ENCODE peak calls at places on chromosomes 3 and 15, in six cellular contexts. S, E, Z, U, C and F are unnamed samples.

GRCh38 chr3:129375099-129375498 is 53.3 kb downstream of the EFCAB12 start:
- DNase-seq in S (no peak), E (no peak), Z (no peak), U (no peak), C (no peak), F (no peak)

GRCh38 chr3:13506680-13507079 is 26.6 kb downstream of the HDAC11 start:
- DNase-seq in S (no peak), E (no peak), Z (no peak), U (no peak), C (no peak), F (no peak)

GRCh38 chr15:35168464-35168863 is 83.4 kb upstream of the NANOGP8 start:
- DNase-seq in S (no peak), E (no peak), Z (peak), U (peak), C (no peak), F (no peak)

GRCh38 chr3:72058493-72059081 is 273.6 kb upstream of the PROK2 start:
- DNase-seq in S (peak), E (no peak), Z (no peak), U (no peak), C (no peak), F (no peak)

GRCh38 chr15:34993877-34994276 is 5.8 kb upstream of the ZNF770 start:
- DNase-seq in S (no peak), E (no peak), Z (no peak), U (no peak), C (no peak), F (no peak)

GRCh38 chr15:50810128-50810527 is 44.6 kb upstream of the SPPL2A start:
- DNase-seq in S (no peak), E (no peak), Z (no peak), U (no peak), C (no peak), F (no peak)

GRCh38 chr3:40867826-40868225 is 331.5 kb upstream of the CTNNB1 start:
- DNase-seq in S (no peak), E (no peak), Z (no peak), U (no peak), C (no peak), F (no peak)

GRCh38 chr3:163019260-163019659 is 1522.7 kb downstream of the OTOL1 start:
- DNase-seq in S (no peak), E (no peak), Z (no peak), U (no peak), C (no peak), F (no peak)

GRCh38 chr15:58490405-58491150 is 58.8 kb downstream of the LIPC start:
- DNase-seq in S (no peak), E (no peak), Z (no peak), U (no peak), C (no peak), F (no peak)

GRCh38 chr15:33392453-33392852 is 81.7 kb downstream of the RYR3 start:
- DNase-seq in S (no peak), E (no peak), Z (no peak), U (no peak), C (no peak), F (no peak)

GRCh38 chr15:48555244-48555804 is 90.2 kb downstream of the FBN1 start:
- DNase-seq in S (no peak), E (no peak), Z (no peak), U (peak), C (no peak), F (peak)

GRCh38 chr3:135597855-135598254 is 367.7 kb upstream of the PPP2R3A start:
- DNase-seq in S (no peak), E (no peak), Z (no peak), U (no peak), C (no peak), F (no peak)

GRCh38 chr3:56725175-56725574 is 42.1 kb upstream of the TASOR start:
- DNase-seq in S (no peak), E (no peak), Z (no peak), U (no peak), C (no peak), F (no peak)

GRCh38 chr3:108940568-108941285 is 13.0 kb downstream of the GUCA1C start:
- DNase-seq in S (no peak), E (no peak), Z (peak), U (no peak), C (no peak), F (no peak)

GRCh38 chr15:101698314-101698713 is 26.0 kb downstream of the TARS3 start:
- DNase-seq in S (no peak), E (no peak), Z (no peak), U (no peak), C (no peak), F (no peak)

GRCh38 chr3:113174806-113175490 is 36.4 kb upstream of the BOC start:
- DNase-seq in S (no peak), E (no peak), Z (no peak), U (peak), C (no peak), F (no peak)

GRCh38 chr15:75360856-75361255 is 7.6 kb downstream of the MAN2C1 start:
- DNase-seq in S (no peak), E (no peak), Z (no peak), U (no peak), C (no peak), F (no peak)

GRCh38 chr15:90165659-90166489 is 35.3 kb upstream of the SEMA4B start:
- DNase-seq in S (peak), E (peak), Z (peak), U (peak), C (peak), F (peak)

GRCh38 chr3:8869613-8870012 is 93.7 kb downstream of the RAD18 start:
- DNase-seq in S (no peak), E (no peak), Z (peak), U (peak), C (no peak), F (peak)

GRCh38 chr3:25259871-25260270 is 168.2 kb upstream of the RARB start:
- DNase-seq in S (no peak), E (no peak), Z (no peak), U (no peak), C (no peak), F (peak)

GRCh38 chr3:102089904-102090492 is 240.7 kb downstream of the NFKBIZ start:
- DNase-seq in S (no peak), E (no peak), Z (peak), U (peak), C (no peak), F (peak)

GRCh38 chr15:58522391-58522790 is 90.6 kb downstream of the LIPC start:
- DNase-seq in S (no peak), E (no peak), Z (no peak), U (no peak), C (no peak), F (no peak)

GRCh38 chr3:129399145-129399894 is 29.1 kb downstream of the EFCAB12 start:
- DNase-seq in S (peak), E (peak), Z (peak), U (peak), C (peak), F (peak)

GRCh38 chr3:134067311-134068161 is 37.8 kb upstream of the SLCO2A1 start:
- DNase-seq in S (no peak), E (no peak), Z (no peak), U (no peak), C (no peak), F (no peak)

GRCh38 chr3:98917608-98918007 is 16.1 kb upstream of the DCBLD2 start:
- DNase-seq in S (no peak), E (no peak), Z (no peak), U (no peak), C (no peak), F (no peak)

GRCh38 chr3:160768031-160768430 is 12.0 kb downstream of the PPM1L start:
- DNase-seq in S (no peak), E (no peak), Z (no peak), U (no peak), C (no peak), F (no peak)

GRCh38 chr3:52851348-52851747 is 16.5 kb upstream of the MUSTN1 start:
- DNase-seq in S (no peak), E (no peak), Z (peak), U (peak), C (no peak), F (peak)

GRCh38 chr15:57619746-57620145 is 28.0 kb downstream of the MYZAP start:
- DNase-seq in S (no peak), E (no peak), Z (no peak), U (no peak), C (no peak), F (peak)

GRCh38 chr15:40445411-40446055 is 4.8 kb downstream of the BAHD1 start:
- DNase-seq in S (no peak), E (no peak), Z (no peak), U (peak), C (no peak), F (peak)

GRCh38 chr3:60304103-60304502 is 947.1 kb downstream of the FHIT start:
- DNase-seq in S (no peak), E (no peak), Z (no peak), U (no peak), C (no peak), F (no peak)

GRCh38 chr3:65412591-65412990 is 626.1 kb downstream of the MAGI1 start:
- DNase-seq in S (peak), E (no peak), Z (no peak), U (no peak), C (peak), F (peak)

GRCh38 chr3:139292192-139292591 is 51.6 kb upstream of the MRPS22 start:
- DNase-seq in S (no peak), E (no peak), Z (no peak), U (no peak), C (no peak), F (no peak)

GRCh38 chr3:176562381-176562780 is 634.9 kb downstream of the TBL1XR1 start:
- DNase-seq in S (no peak), E (no peak), Z (no peak), U (no peak), C (no peak), F (no peak)